ENCODE peak calls at places on chromosomes 3 and 15, in six cellular contexts. P is sigmoid colon, J is HL-60, U is spleen, X is K562, Q is GM23338. R is an unnamed sample.

GRCh38 chr3:146067048-146067447 is 93.9 kb downstream of the PLOD2 start:
- DNase-seq in P (no peak), J (no peak), U (no peak), X (no peak), Q (no peak), R (no peak)

GRCh38 chr3:183924543-183924942 is 39.9 kb upstream of the PARL start:
- DNase-seq in P (no peak), J (no peak), U (no peak), X (no peak), Q (no peak), R (no peak)

GRCh38 chr15:50140097-50140496 is 21.1 kb upstream of the ATP8B4 start:
- DNase-seq in P (no peak), J (no peak), U (no peak), X (no peak), Q (no peak), R (no peak)

GRCh38 chr3:113008117-113008516 is 17.3 kb downstream of the GTPBP8 start:
- DNase-seq in P (no peak), J (no peak), U (no peak), X (no peak), Q (no peak), R (no peak)

GRCh38 chr3:152236741-152237140 is 32.0 kb upstream of the MBNL1 start:
- DNase-seq in P (no peak), J (no peak), U (no peak), X (no peak), Q (no peak), R (no peak)

GRCh38 chr15:77650285-77650684 is 17.6 kb upstream of the LINGO1 start:
- DNase-seq in P (no peak), J (peak; percentile 11), U (no peak), X (peak; percentile 62), Q (peak; percentile 85), R (no peak)

GRCh38 chr3:4332991-4333390 is 29.8 kb downstream of the SETMAR start:
- DNase-seq in P (no peak), J (no peak), U (no peak), X (no peak), Q (no peak), R (no peak)

GRCh38 chr3:122013448-122013925 is 8.6 kb downstream of the ILDR1 start:
- DNase-seq in P (no peak), J (no peak), U (no peak), X (no peak), Q (no peak), R (no peak)

GRCh38 chr3:122409392-122409791 is 6.5 kb downstream of the WDR5B start:
- DNase-seq in P (no peak), J (no peak), U (no peak), X (no peak), Q (no peak), R (no peak)

GRCh38 chr3:77411990-77412389 is 372.1 kb downstream of the ROBO2 start:
- DNase-seq in P (no peak), J (no peak), U (no peak), X (no peak), Q (no peak), R (no peak)

GRCh38 chr3:102225407-102226132 is 209.2 kb upstream of the ZPLD1 start:
- DNase-seq in P (no peak), J (no peak), U (no peak), X (no peak), Q (peak; percentile 73), R (no peak)

GRCh38 chr3:86988986-86989385 is 2.0 kb downstream of the VGLL3 start:
- DNase-seq in P (no peak), J (no peak), U (no peak), X (no peak), Q (no peak), R (no peak)

GRCh38 chr3:52021869-52022268 is 26.2 kb upstream of the RPL29 start:
- DNase-seq in P (no peak), J (no peak), U (no peak), X (no peak), Q (no peak), R (no peak)

GRCh38 chr3:173785004-173785403 is 387.5 kb downstream of the NLGN1 start:
- DNase-seq in P (no peak), J (no peak), U (no peak), X (no peak), Q (peak; percentile 82), R (no peak)

GRCh38 chr15:33357845-33358244 is 47.1 kb downstream of the RYR3 start:
- DNase-seq in P (no peak), J (no peak), U (no peak), X (no peak), Q (no peak), R (no peak)

GRCh38 chr15:85963262-85963760 is 116.4 kb upstream of the AGBL1 start:
- DNase-seq in P (no peak), J (no peak), U (no peak), X (no peak), Q (no peak), R (no peak)

GRCh38 chr3:70824785-70825184 is 512.3 kb upstream of the MDFIC2 start:
- DNase-seq in P (no peak), J (no peak), U (no peak), X (no peak), Q (no peak), R (no peak)

GRCh38 chr3:150602426-150603089 is 563 bp upstream of the SELENOT start:
- DNase-seq in P (no peak), J (no peak), U (no peak), X (no peak), Q (no peak), R (no peak)

GRCh38 chr15:91521996-91522395 is 331.5 kb upstream of the SLCO3A1 start:
- DNase-seq in P (no peak), J (no peak), U (no peak), X (no peak), Q (no peak), R (no peak)

GRCh38 chr15:64739216-64739976 is 36.0 kb downstream of the RBPMS2 start:
- DNase-seq in P (peak; percentile 85), J (no peak), U (no peak), X (no peak), Q (no peak), R (no peak)

GRCh38 chr15:64738231-64739095 is 36.9 kb downstream of the RBPMS2 start:
- DNase-seq in P (no peak), J (no peak), U (no peak), X (no peak), Q (no peak), R (no peak)

GRCh38 chr15:64742921-64743320 is 32.5 kb downstream of the RBPMS2 start:
- DNase-seq in P (no peak), J (no peak), U (no peak), X (no peak), Q (no peak), R (no peak)

GRCh38 chr15:64742385-64742784 is 33.0 kb downstream of the RBPMS2 start:
- DNase-seq in P (no peak), J (no peak), U (no peak), X (no peak), Q (no peak), R (no peak)

DNA sequence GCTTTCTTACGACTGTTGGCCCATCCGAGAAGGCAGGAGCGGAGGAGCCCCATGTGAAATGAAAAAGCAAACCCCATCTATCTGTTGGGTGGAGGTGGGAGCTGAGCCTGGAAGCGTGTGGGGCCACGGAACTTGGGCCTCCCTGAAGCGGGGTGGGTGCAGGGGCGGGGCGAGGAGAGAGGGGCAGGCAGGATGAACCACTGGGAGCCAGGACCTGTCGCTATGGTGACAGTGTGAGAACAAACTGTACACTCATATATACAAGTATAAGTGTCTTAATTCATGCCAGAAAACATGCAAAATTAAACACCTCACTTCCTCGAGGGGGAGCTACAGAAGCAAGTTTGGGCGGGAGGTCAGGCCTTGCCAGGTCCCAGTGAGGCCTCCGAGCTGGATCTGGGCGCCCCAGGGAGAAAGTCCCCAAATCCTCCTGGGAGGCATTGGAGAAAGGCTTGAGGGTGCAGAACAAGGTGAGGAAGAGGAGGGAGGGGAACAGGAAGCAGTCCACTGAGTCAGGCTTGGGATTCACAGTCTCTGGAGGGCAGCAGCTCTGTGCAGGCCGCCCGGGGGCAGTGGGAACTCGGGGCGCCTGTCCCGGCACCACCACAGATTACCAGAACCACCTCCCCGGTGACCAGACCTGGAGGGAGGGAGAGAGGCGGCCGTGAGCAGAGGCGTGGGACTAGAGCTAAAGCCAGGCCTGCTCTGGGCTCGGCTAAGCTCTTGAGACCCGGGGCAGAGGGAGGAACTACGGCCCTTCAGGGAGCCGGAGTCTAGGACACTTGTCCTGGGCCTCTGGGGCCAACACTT is 34.8 kb downstream of the RBPMS2 start:
- DNase-seq in P (peak; percentile 98), J (no peak), U (no peak), X (peak; percentile 44), Q (no peak), R (no peak)
- TF ChIP-seq POLR2AphosphoS5 in P (peak; percentile 72), J (no peak), U (no peak), X (no peak), Q (peak; percentile 4), R (peak; percentile 34)

DNA sequence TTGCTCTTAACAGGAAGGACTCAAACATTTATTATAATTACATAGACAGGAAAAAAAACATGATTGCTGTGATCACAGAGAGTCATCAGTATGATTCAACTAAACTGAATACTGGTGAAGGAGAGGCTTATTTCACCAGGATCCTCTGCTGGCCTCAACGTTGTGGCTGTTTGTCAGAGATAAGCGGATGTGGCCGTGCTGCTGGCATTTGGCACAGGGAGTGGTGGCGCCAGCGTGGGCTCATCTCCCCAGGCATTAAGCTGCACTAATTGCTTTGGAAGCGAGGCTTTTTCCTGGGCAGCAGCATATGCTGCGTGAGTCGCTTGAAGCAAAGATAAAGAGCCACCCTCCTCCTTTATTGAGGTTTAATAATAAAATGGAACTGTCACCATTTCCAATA is 306.7 kb downstream of the LRTM1 start:
- DNase-seq in P (no peak), J (no peak), U (no peak), X (no peak), Q (no peak), R (no peak)
- TF ChIP-seq POLR2AphosphoS5 in P (no peak), J (no peak), U (no peak), X (no peak), Q (no peak), R (no peak)

GRCh38 chr3:195150194-195151118 is 120.5 kb downstream of the XXYLT1 start:
- DNase-seq in P (peak; percentile 93), J (peak; percentile 28), U (peak; percentile 89), X (peak; percentile 74), Q (peak; percentile 85), R (peak; percentile 83)

GRCh38 chr3:195151402-195151801 is 119.6 kb downstream of the XXYLT1 start:
- DNase-seq in P (no peak), J (no peak), U (no peak), X (no peak), Q (no peak), R (no peak)

GRCh38 chr3:195149292-195149691 is 121.7 kb downstream of the XXYLT1 start:
- DNase-seq in P (no peak), J (no peak), U (no peak), X (no peak), Q (no peak), R (no peak)

GRCh38 chr3:195148553-195148952 is 122.4 kb downstream of the XXYLT1 start:
- DNase-seq in P (no peak), J (no peak), U (no peak), X (no peak), Q (no peak), R (no peak)

GRCh38 chr3:195147649-195148121 is 123.3 kb downstream of the XXYLT1 start:
- DNase-seq in P (peak; percentile 88), J (no peak), U (peak; percentile 86), X (no peak), Q (no peak), R (peak; percentile 83)
- TF ChIP-seq POLR2AphosphoS5 in P (peak; percentile 57), J (no peak), U (peak; percentile 40), X (no peak), Q (no peak), R (no peak)

DNA sequence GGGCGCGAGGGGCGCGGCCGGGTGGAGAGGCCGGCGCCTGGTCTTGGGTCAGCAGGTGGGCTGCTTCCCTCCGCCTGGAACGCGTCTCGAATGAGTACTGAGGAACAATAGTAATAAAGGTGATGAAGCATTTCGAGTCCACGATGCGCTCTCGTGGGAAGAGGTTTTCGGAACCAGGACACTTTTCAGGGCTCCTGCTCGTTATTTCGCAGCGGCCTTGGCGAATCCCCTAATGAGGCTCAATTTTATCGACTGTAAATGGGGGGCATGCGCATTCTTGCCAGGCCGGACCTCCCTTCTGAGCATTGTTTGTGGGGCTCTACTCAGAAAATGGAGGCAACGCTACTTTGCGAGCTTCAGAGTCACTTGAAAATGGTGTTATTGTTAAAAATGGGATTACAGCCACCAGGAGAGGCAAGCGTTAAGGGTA is 1.2 kb downstream of the NR2C2 start:
- DNase-seq in P (no peak), J (no peak), U (no peak), X (peak; percentile 17), Q (no peak), R (no peak)
- TF ChIP-seq POLR2AphosphoS5 in P (peak; percentile 42), J (no peak), U (no peak), X (peak; percentile 17), Q (peak; percentile 55), R (no peak)